ENCODE peak calls at places on chromosomes 12 and 14, in five cellular contexts. K is K562, Y is H1, O is GM12878, W is HepG2. M is an unnamed sample.

GRCh38 chr14:20176330-20176729 is 14.4 kb upstream of the OR11G2 start:
- DNase-seq in K (no peak), Y (no peak), O (no peak), W (no peak), M (no peak)

GRCh38 chr12:5745251-5745888 is 199.7 kb downstream of the ANO2 start:
- DNase-seq in K (peak), Y (peak), O (no peak), W (peak), M (peak)

GRCh38 chr12:64670856-64671639 is 60.8 kb downstream of the RASSF3 start:
- DNase-seq in K (no peak), Y (no peak), O (no peak), W (no peak), M (no peak)

GRCh38 chr12:62933220-62933870 is 1.6 kb downstream of the PPM1H start:
- DNase-seq in K (peak), Y (no peak), O (no peak), W (peak), M (peak)

GRCh38 chr14:100467939-100468338 is 119.3 kb downstream of the BEGAIN start:
- DNase-seq in K (no peak), Y (no peak), O (no peak), W (no peak), M (no peak)

GRCh38 chr12:58877243-58877743 is 43.0 kb downstream of the LRIG3 start:
- DNase-seq in K (no peak), Y (no peak), O (no peak), W (peak), M (no peak)

GRCh38 chr12:22821985-22822384 is 197.0 kb downstream of the ETNK1 start:
- DNase-seq in K (no peak), Y (no peak), O (no peak), W (peak), M (no peak)

GRCh38 chr14:100849432-100849831 is 23.5 kb downstream of the MEG3 start:
- DNase-seq in K (no peak), Y (no peak), O (no peak), W (no peak), M (no peak)

GRCh38 chr14:34340226-34340625 is 121.8 kb downstream of the SPTSSA start:
- DNase-seq in K (no peak), Y (no peak), O (no peak), W (no peak), M (no peak)

GRCh38 chr14:23457587-23458445 is 11.7 kb upstream of the NGDN start:
- DNase-seq in K (no peak), Y (no peak), O (no peak), W (peak), M (no peak)

GRCh38 chr12:39972119-39972518 is 133.8 kb downstream of the SLC2A13 start:
- DNase-seq in K (peak), Y (no peak), O (no peak), W (no peak), M (peak)

GRCh38 chr12:126747530-126748149 is 1519.3 kb upstream of the TMEM132C start:
- DNase-seq in K (peak), Y (no peak), O (no peak), W (peak), M (peak)

GRCh38 chr12:13181375-13182070 is 15.0 kb upstream of the EMP1 start:
- DNase-seq in K (no peak), Y (no peak), O (no peak), W (no peak), M (no peak)

GRCh38 chr12:45284096-45284901 is 68.4 kb downstream of the ANO6 start:
- DNase-seq in K (no peak), Y (no peak), O (no peak), W (peak), M (peak)

GRCh38 chr12:102634216-102634615 is 153.9 kb upstream of the IGF1 start:
- DNase-seq in K (no peak), Y (no peak), O (no peak), W (no peak), M (no peak)

GRCh38 chr14:79564371-79564770 is 646.9 kb downstream of the DIO2 start:
- DNase-seq in K (no peak), Y (no peak), O (no peak), W (no peak), M (no peak)

GRCh38 chr12:38782393-38782792 is 123.0 kb downstream of the CPNE8 start:
- DNase-seq in K (no peak), Y (no peak), O (no peak), W (no peak), M (no peak)

GRCh38 chr14:94390372-94391086 is 2.1 kb upstream of the SERPINA1 start:
- DNase-seq in K (no peak), Y (no peak), O (no peak), W (no peak), M (peak)

GRCh38 chr14:73236157-73236556 is 1.1 kb upstream of the PAPLN start:
- DNase-seq in K (no peak), Y (no peak), O (no peak), W (no peak), M (peak)

GRCh38 chr14:105711841-105712460 is 185.6 kb downstream of the TMEM121 start:
- DNase-seq in K (no peak), Y (no peak), O (no peak), W (no peak), M (no peak)

GRCh38 chr12:87679262-87679661 is 349.9 kb downstream of the C12orf50 start:
- DNase-seq in K (no peak), Y (no peak), O (no peak), W (no peak), M (no peak)

GRCh38 chr12:120100630-120101029 is 15.9 kb downstream of the RAB35 start:
- DNase-seq in K (no peak), Y (no peak), O (no peak), W (no peak), M (no peak)

GRCh38 chr12:65944637-65945036 is 120.4 kb downstream of the HMGA2 start:
- DNase-seq in K (no peak), Y (no peak), O (no peak), W (no peak), M (no peak)

GRCh38 chr12:43912851-43913250 is 77.0 kb downstream of the TMEM117 start:
- DNase-seq in K (no peak), Y (no peak), O (no peak), W (no peak), M (no peak)

GRCh38 chr14:106174206-106174605 is 647.8 kb downstream of the TMEM121 start:
- DNase-seq in K (no peak), Y (no peak), O (no peak), W (no peak), M (no peak)

GRCh38 chr12:65293735-65294134 is 15.3 kb downstream of the MSRB3 start:
- DNase-seq in K (no peak), Y (no peak), O (no peak), W (no peak), M (no peak)

GRCh38 chr12:51823875-51824565 is 24.5 kb downstream of the FIGNL2 start:
- DNase-seq in K (no peak), Y (no peak), O (no peak), W (peak), M (peak)

GRCh38 chr12:81588609-81589008 is 170.5 kb downstream of the PPFIA2 start:
- DNase-seq in K (no peak), Y (no peak), O (no peak), W (no peak), M (no peak)

GRCh38 chr12:96194901-96195844 is 998 bp downstream of the ELK3 start:
- DNase-seq in K (peak), Y (no peak), O (peak), W (no peak), M (peak)

GRCh38 chr14:55803506-55804197 is 223.6 kb downstream of the KTN1 start:
- DNase-seq in K (no peak), Y (no peak), O (no peak), W (no peak), M (no peak)

GRCh38 chr14:50726372-50727107 is 58.4 kb upstream of the SAV1 start:
- DNase-seq in K (no peak), Y (no peak), O (no peak), W (no peak), M (no peak)

GRCh38 chr12:116336542-116337065 is 59.1 kb upstream of the MED13L start:
- DNase-seq in K (peak), Y (no peak), O (peak), W (no peak), M (no peak)

GRCh38 chr12:106118-106561 is 39.6 kb downstream of the IQSEC3 start:
- DNase-seq in K (peak), Y (no peak), O (peak), W (peak), M (peak)

GRCh38 chr12:32024884-32025599 is 65.8 kb downstream of the RESF1 start:
- DNase-seq in K (peak), Y (no peak), O (no peak), W (peak), M (no peak)

GRCh38 chr14:71311061-71311460 is 403.8 kb downstream of the PCNX1 start:
- DNase-seq in K (no peak), Y (no peak), O (no peak), W (no peak), M (no peak)

GRCh38 chr14:71304588-71305133 is 397.4 kb downstream of the PCNX1 start:
- DNase-seq in K (no peak), Y (no peak), O (no peak), W (no peak), M (no peak)

GRCh38 chr14:71309756-71310155 is 402.5 kb downstream of the PCNX1 start:
- DNase-seq in K (no peak), Y (no peak), O (no peak), W (no peak), M (peak)

GRCh38 chr14:71308671-71309070 is 401.4 kb downstream of the PCNX1 start:
- DNase-seq in K (no peak), Y (no peak), O (no peak), W (no peak), M (no peak)
- TF ChIP-seq CREB1 in K (no peak), Y (no peak), O (no peak), W (no peak), M (no peak)

GRCh38 chr14:58296731-58297130 is 1.6 kb upstream of the ARID4A start:
- DNase-seq in K (peak), Y (no peak), O (no peak), W (no peak), M (no peak)

GRCh38 chr14:58298477-58298879 is at the start of gene ARID4A:
- DNase-seq in K (peak), Y (no peak), O (no peak), W (no peak), M (no peak)

GRCh38 chr14:58297412-58297761 is 968 bp upstream of the ARID4A start:
- DNase-seq in K (no peak), Y (no peak), O (no peak), W (no peak), M (peak)

GRCh38 chr14:58298880-58299664 is 717 bp downstream of the ARID4A start:
- DNase-seq in K (peak), Y (no peak), O (no peak), W (no peak), M (peak)

DNA sequence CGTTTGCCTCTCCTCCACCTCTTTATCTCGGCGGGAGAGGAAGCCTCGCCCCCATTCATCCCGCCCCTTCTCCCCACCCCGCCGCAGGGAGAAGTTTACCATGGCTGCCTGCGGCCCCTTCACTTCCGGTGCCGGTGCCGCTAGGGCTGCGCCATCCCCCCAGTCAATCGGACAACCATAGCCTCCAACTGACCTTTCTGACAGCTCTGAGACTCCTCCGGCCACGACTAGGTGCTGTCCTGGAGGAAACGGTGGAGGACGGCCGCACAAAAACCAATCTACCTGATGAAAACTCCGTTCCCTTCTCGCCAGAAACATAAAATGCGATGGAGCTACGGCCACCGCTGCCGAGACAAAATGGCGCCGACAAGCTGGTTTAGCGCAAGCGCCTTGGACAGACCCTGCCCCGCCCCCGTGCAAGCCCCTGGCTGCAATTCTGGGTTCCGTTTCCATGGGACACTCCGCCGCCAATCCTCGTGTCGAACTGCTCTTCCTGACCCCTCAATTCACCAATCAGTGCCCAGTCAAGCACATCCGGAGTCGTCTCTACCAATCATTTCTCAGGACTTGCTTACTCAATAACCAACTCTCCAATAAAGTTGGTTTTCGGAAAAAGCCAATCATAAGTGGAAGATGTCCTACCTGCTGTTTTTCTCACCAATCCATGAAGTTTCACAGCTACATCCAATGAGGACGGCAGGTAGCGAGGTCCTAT is 436 bp upstream of the ARID4A start:
- DNase-seq in K (peak), Y (peak), O (peak), W (peak), M (peak)
- TF ChIP-seq EZH2 in K (peak), Y (peak), O (peak), W (no peak), M (no peak)

DNA sequence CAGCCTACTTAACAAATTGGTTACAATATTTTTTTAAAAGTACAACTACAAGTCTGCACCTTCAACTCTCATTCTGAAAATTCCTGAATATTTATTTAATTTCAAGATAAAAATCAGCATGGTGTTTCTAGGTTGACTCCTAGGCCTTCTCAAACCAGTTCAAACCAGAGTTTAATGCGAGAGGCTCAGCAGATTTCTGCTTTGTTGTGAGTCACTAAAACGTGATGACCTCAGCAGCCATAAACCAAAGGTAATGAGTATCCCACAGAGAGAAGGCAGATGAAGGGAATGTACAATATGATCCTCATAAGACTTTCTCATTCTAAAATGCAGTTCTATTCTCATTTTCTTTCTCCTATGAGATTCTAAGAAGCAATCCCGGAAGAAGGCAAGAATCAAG is 1.5 kb downstream of the PRDM4 start:
- DNase-seq in K (peak), Y (no peak), O (no peak), W (peak), M (no peak)
- TF ChIP-seq CREB1 in K (no peak), Y (no peak), O (no peak), W (peak), M (no peak)

DNA sequence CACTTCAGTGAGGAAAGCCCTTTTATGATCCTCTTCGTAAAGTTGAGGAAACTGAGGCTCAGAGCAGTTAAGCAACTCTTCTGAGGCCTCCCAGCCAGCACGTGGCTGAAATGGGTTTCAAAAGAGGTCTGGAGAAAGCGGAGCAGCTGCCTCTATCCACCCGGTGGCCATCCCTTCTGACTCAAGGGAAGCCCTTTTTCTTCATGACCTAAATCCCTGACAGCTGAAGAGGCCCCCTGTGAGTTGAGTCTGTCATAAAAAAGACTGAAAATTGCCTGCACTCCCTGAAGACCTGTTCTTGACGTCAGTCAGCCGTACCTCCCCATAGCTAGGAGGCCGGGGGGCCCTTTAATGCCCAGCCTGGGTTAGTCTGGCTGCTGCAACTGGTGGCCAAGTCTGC is 10.7 kb downstream of the CMKLR1 start:
- DNase-seq in K (no peak), Y (no peak), O (no peak), W (no peak), M (no peak)
- TF ChIP-seq EZH2 in K (no peak), Y (no peak), O (no peak), W (no peak), M (no peak)

DNA sequence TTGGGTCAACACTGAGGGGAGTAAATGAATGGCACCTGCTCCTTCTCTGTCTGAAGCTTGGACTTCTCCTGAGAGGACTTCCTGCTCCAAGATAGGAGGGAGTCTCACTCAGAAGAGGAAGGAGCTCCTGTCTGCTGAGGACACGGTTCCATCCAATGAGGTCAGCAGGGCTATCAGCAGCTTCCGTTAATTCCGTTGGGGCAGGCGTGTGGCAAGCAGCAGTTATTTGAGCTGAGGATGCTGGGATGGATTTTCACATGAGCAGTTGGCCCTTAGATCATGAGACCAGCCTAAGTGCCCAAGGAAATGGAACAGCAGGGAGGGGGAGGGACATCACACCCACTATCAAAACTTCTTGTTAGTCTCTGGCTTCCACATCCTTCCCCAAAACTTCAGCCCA is 159.0 kb upstream of the PZP start:
- DNase-seq in K (no peak), Y (no peak), O (no peak), W (no peak), M (no peak)
- TF ChIP-seq CREB1 in K (no peak), Y (no peak), O (no peak), W (no peak), M (no peak)

DNA sequence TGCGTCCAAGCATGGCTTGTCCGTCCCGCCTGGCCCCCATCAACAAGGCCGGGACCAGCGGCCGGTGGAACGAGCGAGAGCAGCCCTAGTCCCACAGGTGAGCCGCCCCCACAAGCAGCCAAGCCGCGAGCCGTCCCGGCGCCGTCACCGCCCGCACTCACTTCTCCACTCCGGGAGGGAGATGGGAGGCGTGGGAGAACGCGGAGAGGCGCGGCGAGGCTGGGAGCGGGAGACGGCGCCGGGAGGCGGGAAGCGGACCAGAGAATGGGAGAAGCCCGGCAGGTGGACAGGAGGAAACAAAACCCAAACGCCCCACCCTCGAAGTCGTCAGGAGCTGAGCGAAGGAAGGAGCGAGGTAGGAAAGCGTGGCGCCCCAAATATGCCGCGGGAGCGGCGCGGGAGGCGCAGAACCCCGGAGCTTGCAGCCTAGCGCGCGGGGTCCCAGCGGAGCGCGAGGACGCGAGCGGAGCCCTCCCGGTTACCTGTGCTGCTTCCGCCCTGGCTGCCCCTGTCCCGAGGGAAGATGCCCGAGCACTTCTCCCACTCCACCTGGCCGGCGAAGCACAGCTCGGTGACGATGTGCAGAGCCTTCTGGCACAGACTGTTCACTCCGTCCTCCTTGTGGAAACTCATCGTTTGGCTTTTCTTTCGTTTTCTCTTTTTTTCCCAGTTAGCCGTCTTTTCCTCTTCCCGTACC is 581 bp downstream of the SYT10 start:
- DNase-seq in K (peak), Y (no peak), O (no peak), W (no peak), M (peak)
- TF ChIP-seq EZH2 in K (no peak), Y (peak), O (no peak), W (no peak), M (no peak)

GRCh38 chr12:48819986-48820385 is 1.7 kb downstream of the CACNB3 start:
- DNase-seq in K (no peak), Y (no peak), O (no peak), W (no peak), M (no peak)

GRCh38 chr12:48817957-48818830 is at the start of gene CACNB3:
- DNase-seq in K (peak), Y (no peak), O (no peak), W (no peak), M (peak)

GRCh38 chr12:48816148-48816854 is 2.0 kb upstream of the CACNB3 start:
- DNase-seq in K (no peak), Y (no peak), O (no peak), W (no peak), M (no peak)

GRCh38 chr12:48820406-48820805 is 2.1 kb downstream of the CACNB3 start:
- DNase-seq in K (no peak), Y (no peak), O (no peak), W (no peak), M (no peak)

DNA sequence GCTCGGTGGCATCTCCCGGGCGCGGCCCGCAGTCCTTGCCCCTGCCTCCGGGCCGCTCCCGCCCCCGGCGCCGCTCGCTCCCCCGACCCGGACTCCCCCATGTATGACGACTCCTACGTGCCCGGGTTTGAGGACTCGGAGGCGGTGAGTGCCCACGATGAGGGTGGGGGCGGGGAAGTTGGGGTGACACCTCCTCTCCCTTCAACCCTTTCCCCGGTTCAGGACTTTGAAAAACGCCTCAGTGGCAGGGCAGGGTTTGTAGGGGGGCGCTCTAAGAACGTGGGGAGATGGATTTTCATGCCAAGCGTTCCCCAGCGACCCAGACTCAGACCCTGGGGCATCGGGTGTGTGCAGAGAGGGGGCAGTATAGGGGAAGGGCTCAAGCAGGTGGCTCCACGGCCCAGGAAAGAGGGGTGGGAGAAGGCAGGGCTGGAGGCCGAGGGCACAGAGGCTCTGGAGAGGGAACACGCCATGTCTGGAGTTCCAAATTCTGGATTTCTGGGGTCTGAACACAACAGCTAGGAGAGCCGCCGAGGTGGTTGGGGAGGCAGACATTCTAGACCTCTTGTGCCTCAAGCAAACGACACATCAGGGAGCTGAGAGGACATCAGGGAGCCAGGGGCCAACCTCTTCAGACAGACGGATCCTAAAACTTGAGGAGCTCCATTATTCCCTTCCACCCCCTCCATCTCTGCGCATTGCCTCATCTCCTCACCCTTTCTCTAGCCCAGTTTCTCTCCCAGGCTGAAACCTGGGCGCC is 715 bp downstream of the CACNB3 start:
- DNase-seq in K (no peak), Y (no peak), O (no peak), W (no peak), M (peak)
- TF ChIP-seq CREB1 in K (no peak), Y (no peak), O (no peak), W (no peak), M (peak)